ENCODE peak calls at places on chromosomes 3 and 15, in six cellular contexts. R is Kasumi-1; D is RWPE1; J is CD8-positive, alpha-beta T cell; P is Calu3; N is COR-L47. H is an unnamed sample.

GRCh38 chr3:102290241-102290640 is 144.6 kb upstream of the ZPLD1 start:
- DNase-seq in R (no peak), J (no peak), D (no peak), P (no peak), N (no peak), H (no peak)

GRCh38 chr15:32717290-32718081 is at the start of gene GREM1:
- DNase-seq in R (no peak), D (no peak), N (no peak), P (no peak), J (no peak), H (peak)

GRCh38 chr3:131038326-131038725 is 11.6 kb downstream of the NEK11 start:
- DNase-seq in P (no peak), N (no peak), J (no peak), R (no peak), D (no peak), H (no peak)

GRCh38 chr15:76636059-76636458 is 269.1 kb downstream of the SCAPER start:
- DNase-seq in P (no peak), D (no peak), R (no peak), N (no peak), J (no peak), H (no peak)

GRCh38 chr3:147653309-147653923 is 244.3 kb downstream of the ZIC1 start:
- DNase-seq in D (no peak), R (no peak), J (no peak), P (no peak), N (no peak), H (no peak)

GRCh38 chr3:169215953-169216352 is 447.6 kb downstream of the MECOM start:
- DNase-seq in P (no peak), J (no peak), D (no peak), R (no peak), N (no peak), H (no peak)

GRCh38 chr3:69272537-69272936 is 113.4 kb downstream of the FRMD4B start:
- DNase-seq in D (no peak), R (no peak), J (no peak), P (no peak), N (no peak), H (no peak)

GRCh38 chr3:125186261-125186770 is 26.2 kb downstream of the SLC12A8 start:
- DNase-seq in J (no peak), N (no peak), D (no peak), P (no peak), R (no peak), H (no peak)

GRCh38 chr15:66698318-66698961 is 3.6 kb upstream of the SMAD6 start:
- DNase-seq in N (peak), P (peak), J (no peak), D (peak), R (peak), H (peak)

GRCh38 chr3:183265157-183265642 is 12.1 kb downstream of the B3GNT5 start:
- DNase-seq in P (no peak), N (peak), D (no peak), R (peak), J (no peak), H (peak)